ENCODE peak calls at places on chromosomes 5 and 9, in four cellular contexts. One of them, this sample, is unnamed.

GRCh38 chr5:177552839-177553455 is 1.4 kb downstream of the FAM193B start:
- DNase-seq in GM23338: peak; percentile 48
- DNase-seq in GM12878: no peak
- DNase-seq in WTC11: no peak
- DNase-seq in this sample: peak; percentile 29

GRCh38 chr9:68500457-68501158 is 40.1 kb downstream of the TMEM252 start:
- DNase-seq in GM12878: no peak
- DNase-seq in WTC11: no peak
- DNase-seq in GM23338: peak; percentile 3
- DNase-seq in this sample: peak; percentile 43

GRCh38 chr5:116442095-116442534 is 132.5 kb downstream of the SEMA6A start:
- DNase-seq in GM12878: no peak
- DNase-seq in GM23338: peak; percentile 48
- DNase-seq in WTC11: no peak
- DNase-seq in this sample: no peak

GRCh38 chr5:157611571-157612067 is 36.0 kb upstream of the ADAM19 start:
- DNase-seq in GM23338: no peak
- DNase-seq in WTC11: no peak
- DNase-seq in GM12878: peak; percentile 79
- DNase-seq in this sample: no peak

GRCh38 chr9:98538626-98539031 is 170.1 kb downstream of the GABBR2 start:
- DNase-seq in GM12878: no peak
- DNase-seq in GM23338: no peak
- DNase-seq in WTC11: no peak
- DNase-seq in this sample: no peak

GRCh38 chr5:135253601-135254165 is 145.3 kb downstream of the MACROH2A1 start:
- DNase-seq in WTC11: no peak
- DNase-seq in GM12878: no peak
- DNase-seq in GM23338: no peak
- DNase-seq in this sample: no peak

GRCh38 chr9:23659346-23660006 is 166.6 kb downstream of the ELAVL2 start:
- DNase-seq in GM23338: peak; percentile 54
- DNase-seq in WTC11: peak; percentile 12
- DNase-seq in GM12878: no peak
- DNase-seq in this sample: no peak

GRCh38 chr9:107557236-107557990 is 67.8 kb upstream of the KLF4 start:
- DNase-seq in GM23338: no peak
- DNase-seq in GM12878: no peak
- DNase-seq in WTC11: no peak
- DNase-seq in this sample: no peak

GRCh38 chr5:142038735-142039134 is 25.9 kb upstream of the GNPDA1 start:
- DNase-seq in GM12878: no peak
- DNase-seq in WTC11: no peak
- DNase-seq in GM23338: no peak
- DNase-seq in this sample: no peak

GRCh38 chr5:77644443-77645157 is 6.1 kb upstream of the OTP start:
- DNase-seq in GM12878: no peak
- DNase-seq in WTC11: peak; percentile 75
- DNase-seq in GM23338: peak; percentile 84
- DNase-seq in this sample: no peak

GRCh38 chr5:77643654-77644404 is 5.3 kb upstream of the OTP start:
- DNase-seq in WTC11: no peak
- DNase-seq in GM12878: no peak
- DNase-seq in GM23338: peak; percentile 44
- DNase-seq in this sample: no peak

GRCh38 chr5:77641963-77642589 is 3.6 kb upstream of the OTP start:
- DNase-seq in GM12878: no peak
- DNase-seq in GM23338: peak; percentile 24
- DNase-seq in WTC11: no peak
- DNase-seq in this sample: no peak

GRCh38 chr5:77641397-77641943 is 3.0 kb upstream of the OTP start:
- DNase-seq in GM23338: peak; percentile 79
- DNase-seq in GM12878: no peak
- DNase-seq in WTC11: peak; percentile 36
- DNase-seq in this sample: no peak

DNA sequence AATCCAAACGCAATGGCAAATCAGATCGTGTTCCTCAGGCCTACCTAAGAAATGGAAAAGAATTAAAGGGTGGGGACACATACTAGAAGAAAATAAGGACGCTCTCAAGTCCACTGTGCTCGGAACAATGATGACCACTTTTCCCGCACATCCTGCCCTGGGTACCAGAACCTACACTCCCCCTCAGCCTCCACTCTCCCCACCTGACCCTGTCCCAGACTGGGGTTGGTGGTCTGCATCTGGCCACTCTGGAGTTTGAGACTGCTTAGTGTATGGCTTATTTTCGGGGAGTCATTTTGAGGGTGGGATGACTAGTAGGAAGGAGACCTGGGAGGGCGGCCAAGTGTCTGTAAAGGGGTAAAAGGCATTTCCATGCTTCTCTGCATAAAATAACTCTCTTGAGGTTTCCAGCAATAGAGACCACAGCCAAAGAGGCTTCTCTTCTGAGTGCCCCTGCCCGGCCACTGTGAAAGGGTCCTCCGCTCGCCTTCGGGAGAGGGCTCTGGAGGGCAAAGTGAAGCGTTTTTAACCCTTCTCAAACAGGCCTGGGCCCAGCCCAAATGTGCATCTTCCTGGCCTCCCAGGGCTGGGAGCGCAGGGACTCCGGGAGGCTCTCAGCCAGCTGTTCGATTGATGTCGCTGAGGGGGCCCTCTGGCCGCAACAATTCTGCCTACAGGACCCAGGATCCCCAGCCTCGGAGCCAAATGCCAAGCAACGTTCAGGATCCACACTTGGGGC is 4.6 kb upstream of the OTP start:
- DNase-seq in GM23338: peak; percentile 66
- DNase-seq in GM12878: no peak
- DNase-seq in WTC11: peak; percentile 61
- DNase-seq in this sample: no peak
- TF ChIP-seq CREB1 in GM23338: no peak
- TF ChIP-seq CREB1 in GM12878: no peak
- TF ChIP-seq CREB1 in WTC11: no peak
- TF ChIP-seq CREB1 in this sample: no peak

GRCh38 chr5:153659337-153659736 is 168.9 kb downstream of the GRIA1 start:
- DNase-seq in WTC11: no peak
- DNase-seq in GM23338: no peak
- DNase-seq in GM12878: no peak
- DNase-seq in this sample: no peak

GRCh38 chr5:153658606-153659005 is 168.1 kb downstream of the GRIA1 start:
- DNase-seq in GM23338: peak; percentile 31
- DNase-seq in GM12878: no peak
- DNase-seq in WTC11: no peak
- DNase-seq in this sample: no peak

GRCh38 chr5:153658151-153658550 is 167.7 kb downstream of the GRIA1 start:
- DNase-seq in GM12878: no peak
- DNase-seq in GM23338: no peak
- DNase-seq in WTC11: no peak
- DNase-seq in this sample: no peak

GRCh38 chr5:153654892-153655520 is 164.5 kb downstream of the GRIA1 start:
- DNase-seq in GM23338: no peak
- DNase-seq in GM12878: no peak
- DNase-seq in WTC11: no peak
- DNase-seq in this sample: peak; percentile 28

DNA sequence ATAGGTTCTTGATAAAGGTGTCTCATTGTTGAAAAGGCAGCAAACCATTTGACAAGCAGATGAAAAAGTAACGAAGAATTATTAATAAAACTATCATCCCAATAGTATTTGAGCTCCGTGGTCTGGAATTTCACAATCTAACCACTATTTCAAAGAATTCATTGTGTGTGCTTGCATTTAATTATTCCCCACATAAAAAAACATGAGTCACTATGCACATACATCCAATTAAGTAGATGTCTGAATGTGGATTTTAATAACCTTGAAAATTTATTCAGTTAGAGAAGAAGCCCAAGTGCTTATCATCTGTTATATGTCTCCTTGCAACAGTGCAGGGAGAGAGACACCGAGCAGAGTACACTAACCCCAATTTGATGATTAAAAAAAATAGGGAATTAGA is 164.0 kb downstream of the GRIA1 start:
- DNase-seq in WTC11: no peak
- DNase-seq in GM23338: no peak
- DNase-seq in GM12878: no peak
- DNase-seq in this sample: no peak
- TF ChIP-seq CREB1 in WTC11: no peak
- TF ChIP-seq CREB1 in GM23338: no peak
- TF ChIP-seq CREB1 in GM12878: no peak
- TF ChIP-seq CREB1 in this sample: no peak

GRCh38 chr5:139458580-139459407 is 3.7 kb downstream of the ECSCR start:
- DNase-seq in WTC11: no peak
- DNase-seq in GM12878: peak; percentile 60
- DNase-seq in GM23338: no peak
- DNase-seq in this sample: no peak

GRCh38 chr5:139459451-139459934 is 3.0 kb downstream of the ECSCR start:
- DNase-seq in GM12878: peak; percentile 64
- DNase-seq in WTC11: no peak
- DNase-seq in GM23338: no peak
- DNase-seq in this sample: peak; percentile 52

GRCh38 chr5:139457241-139457640 is 5.3 kb downstream of the ECSCR start:
- DNase-seq in WTC11: no peak
- DNase-seq in GM23338: no peak
- DNase-seq in GM12878: no peak
- DNase-seq in this sample: no peak

GRCh38 chr5:139456776-139457175 is 5.8 kb downstream of the ECSCR start:
- DNase-seq in GM12878: no peak
- DNase-seq in GM23338: no peak
- DNase-seq in WTC11: no peak
- DNase-seq in this sample: no peak

DNA sequence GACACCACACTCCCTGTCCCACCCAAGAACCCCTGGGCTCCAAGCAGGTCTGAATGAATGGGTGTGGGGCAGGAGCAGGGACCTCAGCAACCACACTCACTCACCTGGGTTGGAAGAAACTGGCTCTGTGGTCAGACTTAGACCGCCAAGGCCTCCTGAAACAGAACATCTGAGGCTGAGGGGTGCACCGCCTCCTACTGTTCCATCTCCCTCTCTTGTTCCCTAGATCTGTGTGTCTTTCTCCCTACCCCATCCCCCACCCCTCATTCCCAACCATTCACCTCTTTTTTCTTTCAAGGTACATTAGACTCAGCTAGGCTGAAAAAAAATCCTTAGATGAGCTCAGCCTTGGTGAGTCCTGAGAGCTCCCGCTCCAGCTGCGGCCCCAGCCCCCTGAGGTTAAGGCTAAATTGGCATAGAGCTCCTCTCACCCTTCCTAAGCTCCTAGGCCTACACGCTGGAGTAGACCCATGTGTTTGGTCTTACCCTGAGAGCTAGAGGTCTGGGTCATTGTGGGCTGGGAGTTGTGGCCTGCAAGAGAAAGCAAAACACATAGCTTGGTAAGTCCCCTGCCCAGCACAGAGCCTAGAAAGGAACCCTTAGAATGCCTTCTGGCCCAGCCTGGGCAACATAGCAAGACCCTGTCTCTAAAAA is 4.8 kb downstream of the ECSCR start:
- DNase-seq in WTC11: no peak
- DNase-seq in GM12878: no peak
- DNase-seq in GM23338: no peak
- DNase-seq in this sample: no peak
- TF ChIP-seq CREB1 in WTC11: no peak
- TF ChIP-seq CREB1 in GM12878: no peak
- TF ChIP-seq CREB1 in GM23338: no peak
- TF ChIP-seq CREB1 in this sample: no peak

GRCh38 chr5:131264453-131265200 is 774 bp downstream of the CDC42SE2 start:
- DNase-seq in GM23338: peak; percentile 72
- DNase-seq in GM12878: no peak
- DNase-seq in WTC11: peak; percentile 52
- DNase-seq in this sample: no peak
- TF ChIP-seq CREB1 in GM23338: no peak
- TF ChIP-seq CREB1 in GM12878: no peak
- TF ChIP-seq CREB1 in WTC11: no peak
- TF ChIP-seq CREB1 in this sample: no peak

GRCh38 chr9:132543960-132544359 is 38.4 kb upstream of the BARHL1 start:
- DNase-seq in GM23338: peak; percentile 31
- DNase-seq in GM12878: no peak
- DNase-seq in WTC11: no peak
- DNase-seq in this sample: no peak
- TF ChIP-seq CREB1 in GM23338: no peak
- TF ChIP-seq CREB1 in GM12878: no peak
- TF ChIP-seq CREB1 in WTC11: no peak
- TF ChIP-seq CREB1 in this sample: no peak

GRCh38 chr9:115254217-115254616 is 136.3 kb upstream of the TNC start:
- DNase-seq in GM12878: no peak
- DNase-seq in GM23338: no peak
- DNase-seq in WTC11: no peak
- DNase-seq in this sample: no peak

GRCh38 chr9:115250646-115251045 is 132.7 kb upstream of the TNC start:
- DNase-seq in WTC11: no peak
- DNase-seq in GM23338: peak; percentile 48
- DNase-seq in GM12878: no peak
- DNase-seq in this sample: no peak

GRCh38 chr9:115254781-115255180 is 136.8 kb upstream of the TNC start:
- DNase-seq in WTC11: no peak
- DNase-seq in GM23338: no peak
- DNase-seq in GM12878: no peak
- DNase-seq in this sample: no peak
- TF ChIP-seq CREB1 in WTC11: no peak
- TF ChIP-seq CREB1 in GM23338: no peak
- TF ChIP-seq CREB1 in GM12878: no peak
- TF ChIP-seq CREB1 in this sample: no peak